ENCODE peak calls at places on chromosomes 12 and 14, in six cellular contexts. V is stomach, J is iris pigment epithelial cell, L is D341Med, A is neural crest cell, X is tibial artery. N is an unnamed sample.

GRCh38 chr12:122336015-122336946 is 70.0 kb upstream of the VPS33A start:
- DNase-seq in V (no peak), J (peak; percentile 38), L (peak; percentile 76), A (peak; percentile 22), X (no peak), N (no peak)

GRCh38 chr12:3363608-3364007 is 127.4 kb upstream of the PRMT8 start:
- DNase-seq in V (no peak), J (no peak), L (no peak), A (no peak), X (peak; percentile 48), N (no peak)

GRCh38 chr14:63470877-63471565 is 72.2 kb downstream of the PPP2R5E start:
- DNase-seq in V (no peak), J (peak; percentile 87), L (no peak), A (no peak), X (no peak), N (peak; percentile 68)

GRCh38 chr14:104436047-104436531 is 143.5 kb upstream of the C14orf180 start:
- DNase-seq in V (peak; percentile 71), J (peak; percentile 55), L (peak; percentile 42), A (no peak), X (peak; percentile 70), N (no peak)

GRCh38 chr14:66369157-66369706 is 116.9 kb upstream of the CCDC196 start:
- DNase-seq in V (no peak), J (no peak), L (no peak), A (no peak), X (no peak), N (no peak)

GRCh38 chr14:54627718-54628345 is 60.9 kb downstream of the SAMD4A start:
- DNase-seq in V (no peak), J (peak; percentile 68), L (no peak), A (peak; percentile 22), X (peak; percentile 69), N (peak; percentile 57)

GRCh38 chr12:11026118-11026517 is 3.7 kb upstream of the TAS2R19 start:
- DNase-seq in V (no peak), J (no peak), L (no peak), A (no peak), X (no peak), N (no peak)

GRCh38 chr12:108193922-108194321 is 64.8 kb downstream of the WSCD2 start:
- DNase-seq in V (no peak), J (peak; percentile 22), L (peak; percentile 71), A (peak; percentile 45), X (no peak), N (no peak)

GRCh38 chr14:75286313-75286712 is 7.7 kb downstream of the FOS start:
- DNase-seq in V (no peak), J (no peak), L (no peak), A (peak; percentile 10), X (peak; percentile 29), N (no peak)

GRCh38 chr14:75343914-75344313 is 65.3 kb downstream of the FOS start:
- DNase-seq in V (no peak), J (peak; percentile 7), L (no peak), A (no peak), X (no peak), N (no peak)

GRCh38 chr12:40202095-40203059 is 22.4 kb upstream of the LRRK2 start:
- DNase-seq in V (no peak), J (no peak), L (no peak), A (no peak), X (no peak), N (no peak)